ENCODE peak calls at places on chromosomes 11 and 22, in six cellular contexts. A is effector CD4-positive, alpha-beta T cell; I is activated T-cell treated with anti-CD3 and anti-CD28 coated beads, Interleukin-2, amount 50 U/mL, for 24 hours; S is stimulated activated CD4-positive, alpha-beta T cell treated with anti-CD3 and anti-CD28 coated beads, Interleukin-1b, Interleukin-23, amount 100 ng/mL, for 1 hour; U is A549; W is AG10803. J is an unnamed sample.

GRCh38 chr22:18114495-18114894 is 3.9 kb downstream of the TUBA8 start:
- DNase-seq in S (no peak), A (no peak), W (no peak), I (no peak), U (no peak), J (no peak)

GRCh38 chr22:35133702-35134395 is 67.9 kb downstream of the ISX start:
- DNase-seq in S (no peak), I (no peak), A (no peak), W (no peak), U (no peak), J (no peak)

GRCh38 chr11:48354013-48354412 is 12.3 kb downstream of the OR4C5 start:
- DNase-seq in U (no peak), W (no peak), I (no peak), A (no peak), S (no peak), J (no peak)

GRCh38 chr11:131491503-131491902 is 121.1 kb downstream of the NTM start:
- DNase-seq in W (peak; percentile 8), S (no peak), A (no peak), I (no peak), U (no peak), J (no peak)

GRCh38 chr11:8732748-8733241 is 50.2 kb downstream of the RPL27A start:
- DNase-seq in A (no peak), S (no peak), I (no peak), W (peak; percentile 92), U (no peak), J (no peak)

GRCh38 chr11:67351275-67352005 is 1.9 kb downstream of the POLD4 start:
- DNase-seq in S (peak; percentile 26), I (peak; percentile 75), W (peak; percentile 81), A (peak; percentile 50), U (peak; percentile 89), J (no peak)

GRCh38 chr22:50574383-50574755 is 3.9 kb downstream of the CPT1B start:
- DNase-seq in A (no peak), I (no peak), U (no peak), S (no peak), W (no peak), J (no peak)

GRCh38 chr22:22884010-22884887 is 3.4 kb upstream of the IGLL5 start:
- DNase-seq in A (peak; percentile 66), S (peak; percentile 27), W (peak; percentile 39), U (peak; percentile 65), I (peak; percentile 65), J (no peak)

GRCh38 chr22:30015846-30016245 is 64.4 kb upstream of the HORMAD2 start:
- DNase-seq in U (no peak), A (no peak), I (no peak), S (no peak), W (peak; percentile 84), J (no peak)

GRCh38 chr11:69442012-69442806 is 39.3 kb upstream of the LINC01488 start:
- DNase-seq in I (no peak), W (peak; percentile 23), U (no peak), A (no peak), S (no peak), J (no peak)

GRCh38 chr22:37898441-37899181 is 7.5 kb upstream of the MICALL1 start:
- DNase-seq in S (no peak), W (peak; percentile 18), U (peak; percentile 52), A (no peak), I (no peak), J (no peak)

GRCh38 chr11:118907051-118907748 is 18.5 kb downstream of the BCL9L start:
- DNase-seq in S (peak; percentile 70), U (peak; percentile 82), W (peak; percentile 65), A (peak; percentile 84), I (peak; percentile 93), J (no peak)

GRCh38 chr22:33051960-33052839 is 6.0 kb downstream of the SYN3 start:
- DNase-seq in A (no peak), U (no peak), I (no peak), W (no peak), S (no peak), J (no peak)

GRCh38 chr11:87866951-87867350 is 308.3 kb downstream of the RAB38 start:
- DNase-seq in U (no peak), W (no peak), S (no peak), A (no peak), I (no peak), J (no peak)

GRCh38 chr11:125072210-125072960 is 9.3 kb downstream of the SLC37A2 start:
- DNase-seq in W (no peak), S (no peak), U (no peak), I (no peak), A (no peak), J (no peak)

GRCh38 chr11:118028626-118029025 is 42.4 kb downstream of the IL10RA start:
- DNase-seq in S (no peak), I (no peak), A (no peak), W (no peak), U (no peak), J (no peak)

GRCh38 chr11:69089258-69089657 is 40.5 kb downstream of the TPCN2 start:
- DNase-seq in U (peak; percentile 38), S (no peak), A (no peak), I (no peak), W (peak; percentile 82), J (no peak)

GRCh38 chr11:6612816-6613136 is 760 bp upstream of the TAF10 start:
- DNase-seq in U (no peak), W (no peak), I (no peak), S (no peak), A (no peak), J (no peak)

GRCh38 chr11:31106963-31107576 is 262.5 kb downstream of the DCDC1 start:
- DNase-seq in A (peak; percentile 3), I (peak; percentile 39), S (no peak), U (peak; percentile 65), W (peak; percentile 43), J (no peak)

GRCh38 chr22:46122980-46123693 is 27.2 kb upstream of the PPARA start:
- DNase-seq in U (no peak), W (peak; percentile 13), A (no peak), I (no peak), S (no peak), J (no peak)

GRCh38 chr11:23112390-23112789 is 252.1 kb upstream of the CCDC179 start:
- DNase-seq in S (no peak), A (no peak), U (no peak), W (no peak), I (no peak), J (no peak)

GRCh38 chr11:21909145-21909544 is 283.7 kb upstream of the ANO5 start:
- DNase-seq in W (no peak), I (no peak), U (peak; percentile 38), A (no peak), S (no peak), J (no peak)

GRCh38 chr22:17772963-17773605 is 1.2 kb downstream of the BID start:
- DNase-seq in S (no peak), I (no peak), A (no peak), U (no peak), W (peak; percentile 45), J (no peak)

GRCh38 chr11:120025606-120026335 is 112.1 kb downstream of the TRIM29 start:
- DNase-seq in W (no peak), U (no peak), S (no peak), A (no peak), I (no peak), J (no peak)

GRCh38 chr22:29917052-29917902 is 34.3 kb downstream of the MTMR3 start:
- DNase-seq in I (no peak), S (no peak), U (no peak), A (no peak), W (peak; percentile 53), J (no peak)